ENCODE peak calls at places on chromosomes 6 and 20, in ten cellular contexts. U, J, G, V, R, H, E, Q, T and K are unnamed samples.

GRCh38 chr20:3398681-3399252 is 8.7 kb downstream of the DNAAF9 start:
- DNase-seq in U (no peak), Q (no peak), T (no peak), R (no peak), J (no peak), E (no peak), H (no peak), V (no peak), G (no peak), K (no peak)

GRCh38 chr6:25583099-25583498 is 68.9 kb upstream of the SCGN start:
- DNase-seq in Q (no peak), G (no peak), U (no peak), H (no peak), E (no peak), R (no peak), T (peak), V (no peak), J (no peak), K (no peak)

GRCh38 chr6:164763788-164764187 is 545.6 kb downstream of the C6orf118 start:
- DNase-seq in G (no peak), E (no peak), R (no peak), H (no peak), Q (no peak), U (no peak), J (no peak), T (no peak), V (no peak), K (no peak)

GRCh38 chr20:23146857-23147256 is 60.7 kb upstream of the CD93 start:
- DNase-seq in U (no peak), Q (no peak), E (no peak), H (no peak), J (no peak), V (no peak), G (no peak), R (no peak), T (no peak), K (no peak)

GRCh38 chr6:18323935-18324707 is 59.8 kb upstream of the DEK start:
- DNase-seq in G (no peak), J (peak), R (no peak), U (peak), E (no peak), Q (no peak), V (no peak), T (no peak), H (peak), K (peak)

GRCh38 chr6:42781546-42781810 is 374 bp upstream of the BICRAL start:
- DNase-seq in J (no peak), E (no peak), Q (no peak), G (no peak), T (no peak), V (peak), R (no peak), U (no peak), H (no peak), K (no peak)

GRCh38 chr6:16711551-16712249 is 49.6 kb downstream of the ATXN1 start:
- DNase-seq in H (no peak), E (no peak), U (no peak), R (no peak), Q (no peak), T (no peak), G (no peak), J (no peak), V (no peak), K (peak)

GRCh38 chr6:152267967-152268845 is 369.0 kb downstream of the SYNE1 start:
- DNase-seq in G (no peak), R (no peak), E (no peak), V (peak), Q (no peak), T (no peak), U (peak), J (peak), H (peak), K (no peak)

GRCh38 chr6:169971171-169971861 is 219.9 kb downstream of the ERMARD start:
- DNase-seq in T (no peak), E (no peak), H (no peak), V (no peak), R (no peak), J (no peak), Q (peak), U (no peak), G (peak), K (no peak)

GRCh38 chr20:34815636-34816035 is 9.8 kb downstream of the NCOA6 start:
- DNase-seq in G (no peak), J (no peak), H (no peak), V (no peak), R (no peak), T (no peak), Q (no peak), E (no peak), U (no peak), K (no peak)

GRCh38 chr6:44377971-44378370 is 9.5 kb upstream of the CDC5L start:
- DNase-seq in E (no peak), R (no peak), U (no peak), J (no peak), G (no peak), Q (no peak), H (no peak), T (no peak), V (no peak), K (peak)

GRCh38 chr20:19760371-19760721 is 2.3 kb downstream of the RIN2 start:
- DNase-seq in T (no peak), U (no peak), R (no peak), J (no peak), H (no peak), Q (no peak), E (no peak), G (no peak), V (no peak), K (no peak)

GRCh38 chr6:44630125-44631028 is 242.9 kb downstream of the CDC5L start:
- DNase-seq in U (peak), V (no peak), Q (no peak), R (no peak), E (peak), G (peak), T (no peak), J (peak), H (peak), K (peak)

GRCh38 chr6:157597461-157598312 is 216.7 kb downstream of the ZDHHC14 start:
- DNase-seq in V (no peak), Q (peak), E (peak), H (peak), U (no peak), J (peak), G (peak), R (peak), T (no peak), K (peak)

GRCh38 chr6:120826253-120826652 is 508.0 kb downstream of the TBC1D32 start:
- DNase-seq in T (no peak), J (no peak), Q (no peak), U (peak), V (no peak), R (no peak), H (peak), G (no peak), E (no peak), K (peak)

GRCh38 chr20:36399147-36399968 is 93.2 kb downstream of the DLGAP4 start:
- DNase-seq in E (peak), J (peak), V (no peak), G (no peak), R (no peak), Q (no peak), U (no peak), T (peak), H (peak), K (peak)

GRCh38 chr6:127385668-127386385 is 42.4 kb upstream of the ECHDC1 start:
- DNase-seq in E (no peak), R (no peak), J (no peak), V (no peak), U (no peak), G (no peak), H (no peak), T (no peak), Q (no peak), K (no peak)

GRCh38 chr6:105794263-105794662 is 291.9 kb upstream of the PRDM1 start:
- DNase-seq in G (peak), T (no peak), U (no peak), V (no peak), E (no peak), H (no peak), J (no peak), R (no peak), Q (peak), K (no peak)

GRCh38 chr6:9002833-9003232 is 567.5 kb upstream of the SLC35B3 start:
- DNase-seq in E (no peak), G (no peak), V (no peak), U (peak), R (no peak), T (no peak), H (no peak), Q (no peak), J (no peak), K (peak)

GRCh38 chr20:32050851-32051556 is 1.0 kb upstream of the HCK start:
- DNase-seq in U (no peak), T (no peak), G (no peak), V (no peak), E (no peak), J (no peak), H (no peak), R (peak), Q (no peak), K (no peak)

GRCh38 chr20:63941282-63942060 is 14.7 kb downstream of the UCKL1 start:
- DNase-seq in J (peak), H (no peak), V (no peak), U (no peak), T (peak), E (peak), G (no peak), Q (peak), R (no peak), K (peak)

GRCh38 chr20:3716195-3716834 is 3.9 kb upstream of the SIGLEC1 start:
- DNase-seq in E (peak), U (peak), Q (peak), H (peak), T (no peak), G (no peak), V (no peak), R (no peak), J (peak), K (peak)

GRCh38 chr20:1315804-1316203 is 13.1 kb downstream of the SDCBP2 start:
- DNase-seq in U (no peak), H (no peak), E (no peak), T (no peak), Q (no peak), V (no peak), G (no peak), J (no peak), R (no peak), K (no peak)

GRCh38 chr20:31641391-31641790 is 3.7 kb downstream of the COX4I2 start:
- DNase-seq in Q (no peak), E (no peak), G (no peak), J (no peak), R (no peak), T (no peak), V (no peak), H (no peak), U (no peak), K (no peak)

GRCh38 chr6:108576724-108577123 is 16.0 kb downstream of the FOXO3 start:
- DNase-seq in U (no peak), E (no peak), J (peak), T (no peak), Q (no peak), V (no peak), H (no peak), R (no peak), G (no peak), K (no peak)

GRCh38 chr6:149474108-149474935 is 10.5 kb downstream of the ZC3H12D start:
- DNase-seq in G (peak), H (no peak), T (no peak), Q (no peak), V (no peak), U (no peak), J (no peak), E (no peak), R (no peak), K (no peak)

GRCh38 chr6:24323632-24324337 is 34.1 kb downstream of the DCDC2 start:
- DNase-seq in E (no peak), V (no peak), J (no peak), Q (no peak), H (no peak), U (no peak), R (no peak), G (no peak), T (no peak), K (no peak)